ENCODE peak calls at places on chromosomes 16 and 17, in seven cellular contexts. M is neuronal stem cell, R is right cardiac atrium, S is colonic mucosa, Y is neural progenitor cell, P is OCI-LY7, F is lower lobe of right lung. B is an unnamed sample.

GRCh38 chr17:79034931-79035485 is 11.0 kb downstream of the C1QTNF1 start:
- DNase-seq in Y (no peak), S (no peak), R (no peak), M (no peak), F (no peak), P (no peak), B (no peak)

GRCh38 chr16:75087040-75087979 is 29.3 kb downstream of the LDHD start:
- DNase-seq in Y (no peak), R (peak; percentile 62), M (no peak), P (no peak), F (no peak), S (peak; percentile 70), B (peak; percentile 92)

GRCh38 chr16:75624921-75625334 is 1.8 kb upstream of the ADAT1 start:
- DNase-seq in Y (no peak), R (no peak), P (no peak), M (no peak), S (no peak), F (no peak), B (no peak)

GRCh38 chr17:65103431-65103830 is 33.7 kb upstream of the RGS9 start:
- DNase-seq in M (no peak), R (no peak), F (no peak), Y (no peak), P (no peak), S (no peak), B (no peak)

GRCh38 chr17:76909971-76910760 is 42.0 kb downstream of the MGAT5B start:
- DNase-seq in Y (peak; percentile 91), S (peak; percentile 27), P (peak; percentile 49), R (peak; percentile 77), M (peak; percentile 74), F (peak; percentile 68), B (peak; percentile 74)

GRCh38 chr17:48630009-48630924 is 4.1 kb upstream of the HOXB9 start:
- DNase-seq in M (no peak), R (no peak), Y (no peak), S (peak; percentile 62), P (no peak), F (no peak), B (no peak)

GRCh38 chr17:83203073-83203471 is 123.7 kb downstream of the METRNL start:
- DNase-seq in Y (no peak), F (peak; percentile 82), R (peak; percentile 79), M (no peak), P (no peak), S (peak; percentile 37), B (no peak)

GRCh38 chr16:57191056-57191536 is 5.0 kb downstream of the RSPRY1 start:
- DNase-seq in F (no peak), Y (no peak), P (no peak), M (no peak), S (no peak), R (no peak), B (no peak)

GRCh38 chr17:33175565-33175964 is 117.5 kb downstream of the ASIC2 start:
- DNase-seq in M (no peak), Y (no peak), F (no peak), P (no peak), S (no peak), R (no peak), B (no peak)

GRCh38 chr17:47989700-47990099 is 18.8 kb downstream of the CDK5RAP3 start:
- DNase-seq in S (no peak), R (no peak), Y (no peak), M (no peak), P (no peak), F (no peak), B (peak; percentile 46)

GRCh38 chr17:19348081-19348650 is 14.4 kb downstream of the B9D1 start:
- DNase-seq in F (no peak), P (no peak), M (no peak), S (peak; percentile 25), Y (no peak), R (no peak), B (peak; percentile 9)
- H3K4me1 ChIP-seq in F (no peaks in the 10 kb centered on the region), P (peaks cover 13% of the 10 kb centered on the region), M (peaks cover 11% of the 10 kb centered on the region), S (no peaks in the 10 kb centered on the region), Y (no peaks in the 10 kb centered on the region), R (peaks cover 11% of the 10 kb centered on the region), B (peaks cover 18% of the 10 kb centered on the region)

GRCh38 chr17:36641877-36642845 is 40.8 kb downstream of the MRM1 start:
- DNase-seq in M (no peak), R (no peak), P (no peak), Y (peak; percentile 70), S (peak; percentile 42), F (no peak), B (no peak)

GRCh38 chr17:36647598-36647997 is 46.2 kb downstream of the MRM1 start:
- DNase-seq in F (no peak), M (no peak), R (no peak), S (no peak), Y (peak; percentile 52), P (no peak), B (no peak)

GRCh38 chr17:36643086-36643685 is 41.8 kb downstream of the MRM1 start:
- DNase-seq in F (no peak), S (no peak), P (no peak), R (no peak), M (no peak), Y (no peak), B (no peak)

GRCh38 chr17:36641331-36641876 is 40.0 kb downstream of the MRM1 start:
- DNase-seq in M (no peak), R (no peak), P (no peak), F (no peak), S (no peak), Y (peak; percentile 58), B (no peak)

DNA sequence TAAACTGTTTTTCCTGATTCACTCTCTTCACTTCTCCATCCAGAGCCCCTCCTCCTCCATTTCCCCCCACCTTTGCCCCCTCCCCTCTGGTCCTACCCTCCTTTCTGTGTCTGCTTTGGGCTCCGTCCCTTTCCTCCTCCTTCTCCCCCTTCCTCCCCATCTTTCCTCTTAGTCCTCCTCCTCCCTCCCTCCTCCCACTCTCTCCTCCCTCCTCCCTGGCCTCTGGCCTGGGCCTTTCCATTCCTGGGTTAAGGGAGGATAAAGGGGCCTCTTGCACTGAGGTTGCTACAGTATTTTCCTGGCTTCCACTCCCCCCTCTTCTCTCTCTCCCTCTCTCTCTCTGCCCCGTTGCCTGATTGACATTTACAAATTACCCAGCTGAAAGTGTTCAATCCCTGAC is 44.0 kb downstream of the MRM1 start:
- DNase-seq in P (no peak), R (no peak), M (no peak), S (no peak), F (no peak), Y (no peak), B (no peak)
- H3K4me3 ChIP-seq in P (no peak overlapping the region), R (no peak overlapping the region), M (no peak overlapping the region), S (no peak overlapping the region), F (no peak overlapping the region), Y (no peak overlapping the region), B (no peak overlapping the region)

GRCh38 chr17:66308856-66309255 is 6.4 kb downstream of the PRKCA start:
- DNase-seq in S (no peak), Y (no peak), R (no peak), F (no peak), M (no peak), P (no peak), B (no peak)
- H3K27ac ChIP-seq in S (no peak overlapping the region), Y (no peak overlapping the region), R (no peak overlapping the region), F (no peak overlapping the region), M (no peak overlapping the region), P (no peak overlapping the region), B (no peak overlapping the region)

GRCh38 chr16:70693231-70693671 is 7.4 kb upstream of the MTSS2 start:
- DNase-seq in S (no peak), Y (no peak), P (no peak), R (peak; percentile 80), F (no peak), M (no peak), B (no peak)

GRCh38 chr16:70694088-70694487 is 8.2 kb upstream of the MTSS2 start:
- DNase-seq in S (no peak), M (no peak), P (no peak), F (no peak), R (peak; percentile 47), Y (peak; percentile 69), B (peak; percentile 60)

GRCh38 chr16:70695351-70696070 is 9.7 kb upstream of the MTSS2 start:
- DNase-seq in Y (peak; percentile 40), F (peak; percentile 73), S (peak; percentile 54), R (peak; percentile 78), M (no peak), P (peak; percentile 19), B (peak; percentile 92)

GRCh38 chr16:70696368-70696767 is 10.5 kb upstream of the MTSS2 start:
- DNase-seq in Y (no peak), P (no peak), S (no peak), R (no peak), F (no peak), M (no peak), B (no peak)

GRCh38 chr16:70694517-70695218 is 8.8 kb upstream of the MTSS2 start:
- DNase-seq in Y (no peak), F (no peak), R (peak; percentile 64), S (no peak), P (no peak), M (no peak), B (no peak)
- H3K4me1 ChIP-seq in Y (peaks cover 30% of the 10 kb centered on the region), F (peaks cover 87% of the 10 kb centered on the region), R (peaks cover 47% of the 10 kb centered on the region), S (peaks cover 31% of the 10 kb centered on the region), P (peaks cover 6% of the 10 kb centered on the region), M (peaks cover 40% of the 10 kb centered on the region), B (peaks cover 83% of the 10 kb centered on the region)

DNA sequence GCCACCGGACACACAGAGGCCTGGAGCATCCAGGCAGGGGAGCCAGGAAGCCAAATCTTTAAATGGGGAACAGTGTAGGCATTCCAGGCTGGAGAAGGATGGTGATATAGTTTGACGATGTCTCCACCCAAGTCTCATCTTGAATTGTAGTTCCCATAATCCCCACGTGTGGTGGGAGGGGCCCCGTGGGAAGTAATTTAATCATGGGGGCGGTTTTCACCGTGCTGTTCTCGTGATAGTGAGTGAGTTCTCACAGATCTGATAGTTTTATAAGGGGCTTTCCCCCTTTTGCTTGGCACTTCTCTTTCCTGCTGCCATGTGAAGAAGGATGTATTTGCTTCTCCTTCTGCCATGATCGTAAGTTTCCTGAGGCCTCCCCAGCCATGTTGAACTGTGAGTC is 28.8 kb downstream of the GINS3 start:
- DNase-seq in F (no peak), Y (no peak), P (peak; percentile 76), S (no peak), M (no peak), R (peak; percentile 62), B (no peak)
- H3K4me3 ChIP-seq in F (no peak overlapping the region), Y (no peak overlapping the region), P (peak overlapping the region; percentile 71), S (no peak overlapping the region), M (no peak overlapping the region), R (peak overlapping the region; percentile 37), B (no peak overlapping the region)

GRCh38 chr17:7468290-7468689 is 11.1 kb downstream of the ZBTB4 start:
- DNase-seq in S (no peak), Y (no peak), F (no peak), R (peak; percentile 22), P (no peak), M (no peak), B (no peak)
- H3K27ac ChIP-seq in S (no peak overlapping the region), Y (no peak overlapping the region), F (peak overlapping the region; percentile 37), R (no peak overlapping the region), P (no peak overlapping the region), M (no peak overlapping the region), B (no peak overlapping the region)

B was measured in SJCRH30.